ENCODE peak calls at places on chromosomes 11 and 22, in six cellular contexts. H is H9; U is activated T-cell treated with anti-CD3 and anti-CD28 coated beads, Interleukin-2, amount 50 U/mL, for 72 hours; X is GM12865; J is amygdala; V is dorsolateral prefrontal cortex. K is an unnamed sample.

GRCh38 chr11:22778642-22779041 is 51.0 kb downstream of the SVIP start:
- DNase-seq in J (no peak), X (no peak), H (no peak), V (no peak), U (no peak), K (peak)

GRCh38 chr11:128814856-128815705 is 52.0 kb downstream of the KCNJ1 start:
- DNase-seq in X (no peak), U (no peak), H (peak), J (no peak), V (no peak), K (no peak)

GRCh38 chr11:104338186-104338585 is 174.2 kb upstream of the PDGFD start:
- DNase-seq in V (no peak), J (no peak), U (no peak), H (no peak), X (no peak), K (no peak)

GRCh38 chr22:44276041-44276440 is 36.7 kb downstream of the SHISAL1 start:
- DNase-seq in V (no peak), H (no peak), J (no peak), X (no peak), U (no peak), K (no peak)

GRCh38 chr11:29328961-29329441 is 687.8 kb downstream of the KCNA4 start:
- DNase-seq in J (no peak), X (peak), H (no peak), V (no peak), U (no peak), K (peak)

GRCh38 chr11:117220568-117220967 is 11.3 kb downstream of the PCSK7 start:
- DNase-seq in X (no peak), J (peak), U (no peak), H (no peak), V (no peak), K (no peak)

GRCh38 chr22:24011735-24012068 is 598 bp downstream of the CABIN1 start:
- DNase-seq in V (no peak), H (no peak), U (no peak), J (no peak), X (no peak), K (no peak)

GRCh38 chr11:100791873-100792272 is 104.8 kb downstream of the ARHGAP42 start:
- DNase-seq in J (no peak), H (peak), X (no peak), V (no peak), U (no peak), K (no peak)

GRCh38 chr11:125871391-125872137 is 15.9 kb upstream of the HYLS1 start:
- DNase-seq in J (no peak), U (peak), V (no peak), H (peak), X (peak), K (no peak)

GRCh38 chr11:131675489-131675888 is 305.1 kb downstream of the NTM start:
- DNase-seq in V (no peak), J (no peak), H (no peak), X (no peak), U (no peak), K (no peak)

GRCh38 chr11:26992031-26992541 is 1.8 kb upstream of the FIBIN start:
- DNase-seq in U (no peak), J (no peak), H (no peak), V (no peak), X (no peak), K (no peak)

GRCh38 chr22:33247758-33248157 is 189.6 kb upstream of the SYN3 start:
- DNase-seq in V (no peak), J (no peak), H (no peak), U (no peak), X (peak), K (peak)

GRCh38 chr11:66112640-66113098 is 42.6 kb downstream of the PACS1 start:
- DNase-seq in H (no peak), J (no peak), X (peak), V (no peak), U (no peak), K (no peak)

GRCh38 chr11:123482225-123482624 is 52.2 kb downstream of the GRAMD1B start:
- DNase-seq in H (no peak), V (no peak), X (no peak), J (no peak), U (no peak), K (no peak)

GRCh38 chr11:3830088-3830487 is 10.7 kb downstream of the RHOG start:
- DNase-seq in V (no peak), H (no peak), J (no peak), U (no peak), X (no peak), K (no peak)

GRCh38 chr22:35517769-35518530 is 22.7 kb upstream of the RASD2 start:
- DNase-seq in U (no peak), H (no peak), X (no peak), J (no peak), V (no peak), K (no peak)

GRCh38 chr22:46121523-46122287 is 28.6 kb upstream of the PPARA start:
- DNase-seq in J (no peak), V (no peak), H (no peak), U (no peak), X (no peak), K (no peak)

GRCh38 chr11:73662445-73663157 is 16.2 kb downstream of the PLEKHB1 start:
- DNase-seq in J (no peak), H (no peak), V (no peak), U (no peak), X (no peak), K (no peak)

GRCh38 chr22:46737105-46737975 is 712 bp downstream of the CERK start:
- DNase-seq in U (peak), H (peak), X (peak), V (peak), J (no peak), K (peak)

GRCh38 chr22:21942407-21942895 is 10.2 kb downstream of the PPM1F start:
- DNase-seq in H (no peak), U (peak), V (no peak), X (peak), J (no peak), K (peak)

GRCh38 chr22:36145881-36146280 is 14.7 kb downstream of the APOL3 start:
- DNase-seq in J (no peak), U (no peak), H (no peak), V (no peak), X (no peak), K (no peak)

GRCh38 chr22:23035557-23036277 is 34.6 kb upstream of the GNAZ start:
- DNase-seq in J (no peak), X (peak), V (no peak), H (no peak), U (peak), K (peak)

GRCh38 chr11:114135737-114136151 is 76.2 kb downstream of the ZBTB16 start:
- DNase-seq in V (no peak), H (peak), J (no peak), X (no peak), U (no peak), K (no peak)

GRCh38 chr11:71120346-71120963 is 131.9 kb downstream of the SHANK2 start:
- DNase-seq in H (peak), V (no peak), X (no peak), U (no peak), J (no peak), K (no peak)

GRCh38 chr11:46122955-46123354 is 1.7 kb upstream of the PHF21A start:
- DNase-seq in H (no peak), U (no peak), X (no peak), V (no peak), J (no peak), K (peak)

GRCh38 chr11:124917115-124917637 is 1.9 kb upstream of the HEPN1 start:
- DNase-seq in V (peak), U (no peak), H (no peak), J (peak), X (no peak), K (no peak)

GRCh38 chr11:132941024-132941646 is 591.2 kb downstream of the OPCML start:
- DNase-seq in U (peak), H (no peak), J (no peak), V (no peak), X (peak), K (peak)

GRCh38 chr11:40099391-40100169 is 1359.9 kb downstream of the LRRC4C start:
- DNase-seq in H (no peak), J (no peak), X (no peak), U (no peak), V (no peak), K (no peak)

GRCh38 chr22:42991010-42991651 is 23.8 kb downstream of the PACSIN2 start:
- DNase-seq in J (no peak), X (no peak), H (no peak), V (no peak), U (no peak), K (peak)

GRCh38 chr22:22943521-22944267 is 56.1 kb downstream of the IGLL5 start:
- DNase-seq in H (peak), J (no peak), X (peak), U (no peak), V (no peak), K (no peak)

GRCh38 chr22:37229012-37229804 is 14.9 kb downstream of the RAC2 start:
- DNase-seq in U (peak), V (no peak), H (no peak), X (peak), J (no peak), K (peak)